ENCODE peak calls at places on chromosomes 16 and 17, in six cellular contexts. One of them, this sample, is unnamed.

GRCh38 chr16:56369202-56369601 is 56.1 kb downstream of the AMFR start:
- DNase-seq in cerebellum: peak
- DNase-seq in activated CD4-positive, alpha-beta T cell treated with anti-CD3 and anti-CD28 coated beads, Interleukin-2, amount 50 U/mL, for 24 hours: no peak
- DNase-seq in T follicular helper cell: no peak
- DNase-seq in activated naive CD8-positive, alpha-beta T cell treated with anti-CD3 and anti-CD28 coated beads, Interleukin-2, amount 50 U/mL, for 16 hours: no peak
- DNase-seq in stimulated activated CD4-positive, alpha-beta T cell treated with anti-CD3 and anti-CD28 coated beads, Interleukin-2, amount 100 ng/mL, for 24 hours: no peak
- DNase-seq in this sample: no peak

GRCh38 chr17:38871992-38872605 is 2.2 kb downstream of the LASP1 start:
- DNase-seq in T follicular helper cell: no peak
- DNase-seq in activated CD4-positive, alpha-beta T cell treated with anti-CD3 and anti-CD28 coated beads, Interleukin-2, amount 50 U/mL, for 24 hours: no peak
- DNase-seq in activated naive CD8-positive, alpha-beta T cell treated with anti-CD3 and anti-CD28 coated beads, Interleukin-2, amount 50 U/mL, for 16 hours: no peak
- DNase-seq in cerebellum: no peak
- DNase-seq in stimulated activated CD4-positive, alpha-beta T cell treated with anti-CD3 and anti-CD28 coated beads, Interleukin-2, amount 100 ng/mL, for 24 hours: no peak
- DNase-seq in this sample: no peak

GRCh38 chr16:35011-35775 is 18.2 kb downstream of the POLR3K start:
- DNase-seq in activated CD4-positive, alpha-beta T cell treated with anti-CD3 and anti-CD28 coated beads, Interleukin-2, amount 50 U/mL, for 24 hours: no peak
- DNase-seq in activated naive CD8-positive, alpha-beta T cell treated with anti-CD3 and anti-CD28 coated beads, Interleukin-2, amount 50 U/mL, for 16 hours: no peak
- DNase-seq in cerebellum: no peak
- DNase-seq in T follicular helper cell: no peak
- DNase-seq in stimulated activated CD4-positive, alpha-beta T cell treated with anti-CD3 and anti-CD28 coated beads, Interleukin-2, amount 100 ng/mL, for 24 hours: no peak
- DNase-seq in this sample: no peak

GRCh38 chr17:73765824-73766563 is 121.7 kb upstream of the SDK2 start:
- DNase-seq in activated CD4-positive, alpha-beta T cell treated with anti-CD3 and anti-CD28 coated beads, Interleukin-2, amount 50 U/mL, for 24 hours: no peak
- DNase-seq in stimulated activated CD4-positive, alpha-beta T cell treated with anti-CD3 and anti-CD28 coated beads, Interleukin-2, amount 100 ng/mL, for 24 hours: no peak
- DNase-seq in T follicular helper cell: no peak
- DNase-seq in activated naive CD8-positive, alpha-beta T cell treated with anti-CD3 and anti-CD28 coated beads, Interleukin-2, amount 50 U/mL, for 16 hours: no peak
- DNase-seq in cerebellum: no peak
- DNase-seq in this sample: no peak

GRCh38 chr17:82114872-82115271 is 16.8 kb upstream of the FASN start:
- DNase-seq in T follicular helper cell: no peak
- DNase-seq in activated CD4-positive, alpha-beta T cell treated with anti-CD3 and anti-CD28 coated beads, Interleukin-2, amount 50 U/mL, for 24 hours: no peak
- DNase-seq in cerebellum: no peak
- DNase-seq in activated naive CD8-positive, alpha-beta T cell treated with anti-CD3 and anti-CD28 coated beads, Interleukin-2, amount 50 U/mL, for 16 hours: no peak
- DNase-seq in stimulated activated CD4-positive, alpha-beta T cell treated with anti-CD3 and anti-CD28 coated beads, Interleukin-2, amount 100 ng/mL, for 24 hours: no peak
- DNase-seq in this sample: no peak

GRCh38 chr17:81888988-81889595 is 2.3 kb downstream of the ALYREF start:
- DNase-seq in stimulated activated CD4-positive, alpha-beta T cell treated with anti-CD3 and anti-CD28 coated beads, Interleukin-2, amount 100 ng/mL, for 24 hours: no peak
- DNase-seq in activated CD4-positive, alpha-beta T cell treated with anti-CD3 and anti-CD28 coated beads, Interleukin-2, amount 50 U/mL, for 24 hours: no peak
- DNase-seq in T follicular helper cell: no peak
- DNase-seq in cerebellum: no peak
- DNase-seq in activated naive CD8-positive, alpha-beta T cell treated with anti-CD3 and anti-CD28 coated beads, Interleukin-2, amount 50 U/mL, for 16 hours: no peak
- DNase-seq in this sample: no peak

GRCh38 chr17:41315814-41316430 is 412 bp upstream of the KRTAP17-1 start:
- DNase-seq in activated CD4-positive, alpha-beta T cell treated with anti-CD3 and anti-CD28 coated beads, Interleukin-2, amount 50 U/mL, for 24 hours: no peak
- DNase-seq in cerebellum: no peak
- DNase-seq in T follicular helper cell: no peak
- DNase-seq in stimulated activated CD4-positive, alpha-beta T cell treated with anti-CD3 and anti-CD28 coated beads, Interleukin-2, amount 100 ng/mL, for 24 hours: no peak
- DNase-seq in activated naive CD8-positive, alpha-beta T cell treated with anti-CD3 and anti-CD28 coated beads, Interleukin-2, amount 50 U/mL, for 16 hours: no peak
- DNase-seq in this sample: no peak

GRCh38 chr16:88905563-88905962 is 39.1 kb upstream of the PABPN1L start:
- DNase-seq in stimulated activated CD4-positive, alpha-beta T cell treated with anti-CD3 and anti-CD28 coated beads, Interleukin-2, amount 100 ng/mL, for 24 hours: no peak
- DNase-seq in activated naive CD8-positive, alpha-beta T cell treated with anti-CD3 and anti-CD28 coated beads, Interleukin-2, amount 50 U/mL, for 16 hours: no peak
- DNase-seq in activated CD4-positive, alpha-beta T cell treated with anti-CD3 and anti-CD28 coated beads, Interleukin-2, amount 50 U/mL, for 24 hours: no peak
- DNase-seq in cerebellum: no peak
- DNase-seq in T follicular helper cell: no peak
- DNase-seq in this sample: peak

GRCh38 chr17:51044964-51045363 is 75.7 kb downstream of the SPAG9 start:
- DNase-seq in activated CD4-positive, alpha-beta T cell treated with anti-CD3 and anti-CD28 coated beads, Interleukin-2, amount 50 U/mL, for 24 hours: no peak
- DNase-seq in stimulated activated CD4-positive, alpha-beta T cell treated with anti-CD3 and anti-CD28 coated beads, Interleukin-2, amount 100 ng/mL, for 24 hours: no peak
- DNase-seq in cerebellum: peak
- DNase-seq in activated naive CD8-positive, alpha-beta T cell treated with anti-CD3 and anti-CD28 coated beads, Interleukin-2, amount 50 U/mL, for 16 hours: no peak
- DNase-seq in T follicular helper cell: no peak
- DNase-seq in this sample: peak

GRCh38 chr17:71180801-71181385 is 939.9 kb upstream of the SOX9 start:
- DNase-seq in stimulated activated CD4-positive, alpha-beta T cell treated with anti-CD3 and anti-CD28 coated beads, Interleukin-2, amount 100 ng/mL, for 24 hours: no peak
- DNase-seq in activated CD4-positive, alpha-beta T cell treated with anti-CD3 and anti-CD28 coated beads, Interleukin-2, amount 50 U/mL, for 24 hours: no peak
- DNase-seq in T follicular helper cell: no peak
- DNase-seq in activated naive CD8-positive, alpha-beta T cell treated with anti-CD3 and anti-CD28 coated beads, Interleukin-2, amount 50 U/mL, for 16 hours: no peak
- DNase-seq in cerebellum: no peak
- DNase-seq in this sample: no peak

GRCh38 chr17:17496189-17497064 is at the start of gene RASD1:
- DNase-seq in activated CD4-positive, alpha-beta T cell treated with anti-CD3 and anti-CD28 coated beads, Interleukin-2, amount 50 U/mL, for 24 hours: peak
- DNase-seq in T follicular helper cell: peak
- DNase-seq in activated naive CD8-positive, alpha-beta T cell treated with anti-CD3 and anti-CD28 coated beads, Interleukin-2, amount 50 U/mL, for 16 hours: peak
- DNase-seq in cerebellum: peak
- DNase-seq in stimulated activated CD4-positive, alpha-beta T cell treated with anti-CD3 and anti-CD28 coated beads, Interleukin-2, amount 100 ng/mL, for 24 hours: peak
- DNase-seq in this sample: peak

GRCh38 chr17:6506679-6507231 is 49.6 kb downstream of the PITPNM3 start:
- DNase-seq in cerebellum: no peak
- DNase-seq in activated naive CD8-positive, alpha-beta T cell treated with anti-CD3 and anti-CD28 coated beads, Interleukin-2, amount 50 U/mL, for 16 hours: no peak
- DNase-seq in activated CD4-positive, alpha-beta T cell treated with anti-CD3 and anti-CD28 coated beads, Interleukin-2, amount 50 U/mL, for 24 hours: no peak
- DNase-seq in stimulated activated CD4-positive, alpha-beta T cell treated with anti-CD3 and anti-CD28 coated beads, Interleukin-2, amount 100 ng/mL, for 24 hours: no peak
- DNase-seq in T follicular helper cell: no peak
- DNase-seq in this sample: no peak

GRCh38 chr16:88963583-88963982 is 13.4 kb downstream of the CBFA2T3 start:
- DNase-seq in activated naive CD8-positive, alpha-beta T cell treated with anti-CD3 and anti-CD28 coated beads, Interleukin-2, amount 50 U/mL, for 16 hours: no peak
- DNase-seq in stimulated activated CD4-positive, alpha-beta T cell treated with anti-CD3 and anti-CD28 coated beads, Interleukin-2, amount 100 ng/mL, for 24 hours: no peak
- DNase-seq in activated CD4-positive, alpha-beta T cell treated with anti-CD3 and anti-CD28 coated beads, Interleukin-2, amount 50 U/mL, for 24 hours: no peak
- DNase-seq in T follicular helper cell: no peak
- DNase-seq in cerebellum: no peak
- DNase-seq in this sample: no peak

GRCh38 chr17:57927048-57927723 is 28.0 kb downstream of the CUEDC1 start:
- DNase-seq in T follicular helper cell: no peak
- DNase-seq in activated CD4-positive, alpha-beta T cell treated with anti-CD3 and anti-CD28 coated beads, Interleukin-2, amount 50 U/mL, for 24 hours: no peak
- DNase-seq in activated naive CD8-positive, alpha-beta T cell treated with anti-CD3 and anti-CD28 coated beads, Interleukin-2, amount 50 U/mL, for 16 hours: no peak
- DNase-seq in cerebellum: no peak
- DNase-seq in stimulated activated CD4-positive, alpha-beta T cell treated with anti-CD3 and anti-CD28 coated beads, Interleukin-2, amount 100 ng/mL, for 24 hours: no peak
- DNase-seq in this sample: no peak

GRCh38 chr16:84001726-84002125 is 33.7 kb downstream of the NECAB2 start:
- DNase-seq in activated CD4-positive, alpha-beta T cell treated with anti-CD3 and anti-CD28 coated beads, Interleukin-2, amount 50 U/mL, for 24 hours: no peak
- DNase-seq in cerebellum: no peak
- DNase-seq in T follicular helper cell: no peak
- DNase-seq in stimulated activated CD4-positive, alpha-beta T cell treated with anti-CD3 and anti-CD28 coated beads, Interleukin-2, amount 100 ng/mL, for 24 hours: no peak
- DNase-seq in activated naive CD8-positive, alpha-beta T cell treated with anti-CD3 and anti-CD28 coated beads, Interleukin-2, amount 50 U/mL, for 16 hours: no peak
- DNase-seq in this sample: no peak

GRCh38 chr17:34412965-34413441 is 50.0 kb upstream of the CCL1 start:
- DNase-seq in stimulated activated CD4-positive, alpha-beta T cell treated with anti-CD3 and anti-CD28 coated beads, Interleukin-2, amount 100 ng/mL, for 24 hours: no peak
- DNase-seq in cerebellum: no peak
- DNase-seq in T follicular helper cell: no peak
- DNase-seq in activated naive CD8-positive, alpha-beta T cell treated with anti-CD3 and anti-CD28 coated beads, Interleukin-2, amount 50 U/mL, for 16 hours: no peak
- DNase-seq in activated CD4-positive, alpha-beta T cell treated with anti-CD3 and anti-CD28 coated beads, Interleukin-2, amount 50 U/mL, for 24 hours: no peak
- DNase-seq in this sample: no peak

GRCh38 chr16:73890524-73891500 is 405.8 kb upstream of the PSMD7 start:
- DNase-seq in T follicular helper cell: no peak
- DNase-seq in activated CD4-positive, alpha-beta T cell treated with anti-CD3 and anti-CD28 coated beads, Interleukin-2, amount 50 U/mL, for 24 hours: no peak
- DNase-seq in cerebellum: no peak
- DNase-seq in stimulated activated CD4-positive, alpha-beta T cell treated with anti-CD3 and anti-CD28 coated beads, Interleukin-2, amount 100 ng/mL, for 24 hours: no peak
- DNase-seq in activated naive CD8-positive, alpha-beta T cell treated with anti-CD3 and anti-CD28 coated beads, Interleukin-2, amount 50 U/mL, for 16 hours: no peak
- DNase-seq in this sample: peak

GRCh38 chr17:57774872-57775271 is 29.8 kb upstream of the CCDC182 start:
- DNase-seq in stimulated activated CD4-positive, alpha-beta T cell treated with anti-CD3 and anti-CD28 coated beads, Interleukin-2, amount 100 ng/mL, for 24 hours: no peak
- DNase-seq in activated naive CD8-positive, alpha-beta T cell treated with anti-CD3 and anti-CD28 coated beads, Interleukin-2, amount 50 U/mL, for 16 hours: no peak
- DNase-seq in cerebellum: no peak
- DNase-seq in T follicular helper cell: no peak
- DNase-seq in activated CD4-positive, alpha-beta T cell treated with anti-CD3 and anti-CD28 coated beads, Interleukin-2, amount 50 U/mL, for 24 hours: no peak
- DNase-seq in this sample: no peak

GRCh38 chr17:50307654-50308053 is 33.4 kb downstream of the TMEM92 start:
- DNase-seq in T follicular helper cell: no peak
- DNase-seq in cerebellum: no peak
- DNase-seq in activated naive CD8-positive, alpha-beta T cell treated with anti-CD3 and anti-CD28 coated beads, Interleukin-2, amount 50 U/mL, for 16 hours: no peak
- DNase-seq in activated CD4-positive, alpha-beta T cell treated with anti-CD3 and anti-CD28 coated beads, Interleukin-2, amount 50 U/mL, for 24 hours: no peak
- DNase-seq in stimulated activated CD4-positive, alpha-beta T cell treated with anti-CD3 and anti-CD28 coated beads, Interleukin-2, amount 100 ng/mL, for 24 hours: no peak
- DNase-seq in this sample: no peak

GRCh38 chr16:28289106-28289505 is 3.2 kb upstream of the SBK1 start:
- DNase-seq in activated CD4-positive, alpha-beta T cell treated with anti-CD3 and anti-CD28 coated beads, Interleukin-2, amount 50 U/mL, for 24 hours: no peak
- DNase-seq in T follicular helper cell: no peak
- DNase-seq in cerebellum: no peak
- DNase-seq in activated naive CD8-positive, alpha-beta T cell treated with anti-CD3 and anti-CD28 coated beads, Interleukin-2, amount 50 U/mL, for 16 hours: no peak
- DNase-seq in stimulated activated CD4-positive, alpha-beta T cell treated with anti-CD3 and anti-CD28 coated beads, Interleukin-2, amount 100 ng/mL, for 24 hours: no peak
- DNase-seq in this sample: peak

GRCh38 chr17:14359251-14359939 is 58.5 kb downstream of the HS3ST3B1 start:
- DNase-seq in activated naive CD8-positive, alpha-beta T cell treated with anti-CD3 and anti-CD28 coated beads, Interleukin-2, amount 50 U/mL, for 16 hours: no peak
- DNase-seq in activated CD4-positive, alpha-beta T cell treated with anti-CD3 and anti-CD28 coated beads, Interleukin-2, amount 50 U/mL, for 24 hours: peak
- DNase-seq in T follicular helper cell: no peak
- DNase-seq in cerebellum: no peak
- DNase-seq in stimulated activated CD4-positive, alpha-beta T cell treated with anti-CD3 and anti-CD28 coated beads, Interleukin-2, amount 100 ng/mL, for 24 hours: peak
- DNase-seq in this sample: no peak

GRCh38 chr17:52678211-52678610 is 519.7 kb upstream of the CA10 start:
- DNase-seq in stimulated activated CD4-positive, alpha-beta T cell treated with anti-CD3 and anti-CD28 coated beads, Interleukin-2, amount 100 ng/mL, for 24 hours: no peak
- DNase-seq in activated CD4-positive, alpha-beta T cell treated with anti-CD3 and anti-CD28 coated beads, Interleukin-2, amount 50 U/mL, for 24 hours: no peak
- DNase-seq in T follicular helper cell: no peak
- DNase-seq in activated naive CD8-positive, alpha-beta T cell treated with anti-CD3 and anti-CD28 coated beads, Interleukin-2, amount 50 U/mL, for 16 hours: no peak
- DNase-seq in cerebellum: no peak
- DNase-seq in this sample: no peak

GRCh38 chr17:68511254-68511670 is 968 bp upstream of the PRKAR1A start:
- DNase-seq in activated naive CD8-positive, alpha-beta T cell treated with anti-CD3 and anti-CD28 coated beads, Interleukin-2, amount 50 U/mL, for 16 hours: no peak
- DNase-seq in activated CD4-positive, alpha-beta T cell treated with anti-CD3 and anti-CD28 coated beads, Interleukin-2, amount 50 U/mL, for 24 hours: no peak
- DNase-seq in T follicular helper cell: no peak
- DNase-seq in cerebellum: no peak
- DNase-seq in stimulated activated CD4-positive, alpha-beta T cell treated with anti-CD3 and anti-CD28 coated beads, Interleukin-2, amount 100 ng/mL, for 24 hours: peak
- DNase-seq in this sample: no peak

GRCh38 chr16:68823401-68823800 is 19.9 kb upstream of the TANGO6 start:
- DNase-seq in activated naive CD8-positive, alpha-beta T cell treated with anti-CD3 and anti-CD28 coated beads, Interleukin-2, amount 50 U/mL, for 16 hours: no peak
- DNase-seq in activated CD4-positive, alpha-beta T cell treated with anti-CD3 and anti-CD28 coated beads, Interleukin-2, amount 50 U/mL, for 24 hours: no peak
- DNase-seq in cerebellum: no peak
- DNase-seq in stimulated activated CD4-positive, alpha-beta T cell treated with anti-CD3 and anti-CD28 coated beads, Interleukin-2, amount 100 ng/mL, for 24 hours: no peak
- DNase-seq in T follicular helper cell: no peak
- DNase-seq in this sample: no peak

GRCh38 chr16:20383106-20384029 is 21.2 kb downstream of the PDILT start:
- DNase-seq in activated CD4-positive, alpha-beta T cell treated with anti-CD3 and anti-CD28 coated beads, Interleukin-2, amount 50 U/mL, for 24 hours: peak
- DNase-seq in T follicular helper cell: peak
- DNase-seq in activated naive CD8-positive, alpha-beta T cell treated with anti-CD3 and anti-CD28 coated beads, Interleukin-2, amount 50 U/mL, for 16 hours: no peak
- DNase-seq in stimulated activated CD4-positive, alpha-beta T cell treated with anti-CD3 and anti-CD28 coated beads, Interleukin-2, amount 100 ng/mL, for 24 hours: peak
- DNase-seq in cerebellum: peak
- DNase-seq in this sample: peak

GRCh38 chr16:50591800-50592771 is 43.9 kb downstream of the NKD1 start:
- DNase-seq in activated naive CD8-positive, alpha-beta T cell treated with anti-CD3 and anti-CD28 coated beads, Interleukin-2, amount 50 U/mL, for 16 hours: no peak
- DNase-seq in activated CD4-positive, alpha-beta T cell treated with anti-CD3 and anti-CD28 coated beads, Interleukin-2, amount 50 U/mL, for 24 hours: no peak
- DNase-seq in stimulated activated CD4-positive, alpha-beta T cell treated with anti-CD3 and anti-CD28 coated beads, Interleukin-2, amount 100 ng/mL, for 24 hours: no peak
- DNase-seq in T follicular helper cell: no peak
- DNase-seq in cerebellum: peak
- DNase-seq in this sample: no peak

GRCh38 chr16:57422026-57422944 is 17.7 kb downstream of the CCL17 start:
- DNase-seq in stimulated activated CD4-positive, alpha-beta T cell treated with anti-CD3 and anti-CD28 coated beads, Interleukin-2, amount 100 ng/mL, for 24 hours: no peak
- DNase-seq in activated naive CD8-positive, alpha-beta T cell treated with anti-CD3 and anti-CD28 coated beads, Interleukin-2, amount 50 U/mL, for 16 hours: no peak
- DNase-seq in activated CD4-positive, alpha-beta T cell treated with anti-CD3 and anti-CD28 coated beads, Interleukin-2, amount 50 U/mL, for 24 hours: no peak
- DNase-seq in T follicular helper cell: no peak
- DNase-seq in cerebellum: no peak
- DNase-seq in this sample: peak

GRCh38 chr17:57406981-57407286 is 150.6 kb downstream of the MSI2 start:
- DNase-seq in cerebellum: no peak
- DNase-seq in activated CD4-positive, alpha-beta T cell treated with anti-CD3 and anti-CD28 coated beads, Interleukin-2, amount 50 U/mL, for 24 hours: no peak
- DNase-seq in T follicular helper cell: no peak
- DNase-seq in stimulated activated CD4-positive, alpha-beta T cell treated with anti-CD3 and anti-CD28 coated beads, Interleukin-2, amount 100 ng/mL, for 24 hours: no peak
- DNase-seq in activated naive CD8-positive, alpha-beta T cell treated with anti-CD3 and anti-CD28 coated beads, Interleukin-2, amount 50 U/mL, for 16 hours: no peak
- DNase-seq in this sample: no peak

GRCh38 chr17:7774037-7774659 is 56.6 kb downstream of the DNAH2 start:
- DNase-seq in stimulated activated CD4-positive, alpha-beta T cell treated with anti-CD3 and anti-CD28 coated beads, Interleukin-2, amount 100 ng/mL, for 24 hours: no peak
- DNase-seq in cerebellum: no peak
- DNase-seq in activated naive CD8-positive, alpha-beta T cell treated with anti-CD3 and anti-CD28 coated beads, Interleukin-2, amount 50 U/mL, for 16 hours: no peak
- DNase-seq in T follicular helper cell: no peak
- DNase-seq in activated CD4-positive, alpha-beta T cell treated with anti-CD3 and anti-CD28 coated beads, Interleukin-2, amount 50 U/mL, for 24 hours: no peak
- DNase-seq in this sample: no peak

GRCh38 chr17:67431210-67432015 is 54.3 kb downstream of the PITPNC1 start:
- DNase-seq in cerebellum: no peak
- DNase-seq in T follicular helper cell: no peak
- DNase-seq in activated CD4-positive, alpha-beta T cell treated with anti-CD3 and anti-CD28 coated beads, Interleukin-2, amount 50 U/mL, for 24 hours: no peak
- DNase-seq in stimulated activated CD4-positive, alpha-beta T cell treated with anti-CD3 and anti-CD28 coated beads, Interleukin-2, amount 100 ng/mL, for 24 hours: no peak
- DNase-seq in activated naive CD8-positive, alpha-beta T cell treated with anti-CD3 and anti-CD28 coated beads, Interleukin-2, amount 50 U/mL, for 16 hours: no peak
- DNase-seq in this sample: no peak

GRCh38 chr17:31093866-31094599 is 744 bp upstream of the NF1 start:
- DNase-seq in cerebellum: no peak
- DNase-seq in T follicular helper cell: no peak
- DNase-seq in stimulated activated CD4-positive, alpha-beta T cell treated with anti-CD3 and anti-CD28 coated beads, Interleukin-2, amount 100 ng/mL, for 24 hours: no peak
- DNase-seq in activated naive CD8-positive, alpha-beta T cell treated with anti-CD3 and anti-CD28 coated beads, Interleukin-2, amount 50 U/mL, for 16 hours: no peak
- DNase-seq in activated CD4-positive, alpha-beta T cell treated with anti-CD3 and anti-CD28 coated beads, Interleukin-2, amount 50 U/mL, for 24 hours: no peak
- DNase-seq in this sample: no peak

GRCh38 chr16:35743101-35743692 is 2283.8 kb downstream of the TP53TG3F start:
- DNase-seq in stimulated activated CD4-positive, alpha-beta T cell treated with anti-CD3 and anti-CD28 coated beads, Interleukin-2, amount 100 ng/mL, for 24 hours: no peak
- DNase-seq in T follicular helper cell: no peak
- DNase-seq in activated CD4-positive, alpha-beta T cell treated with anti-CD3 and anti-CD28 coated beads, Interleukin-2, amount 50 U/mL, for 24 hours: no peak
- DNase-seq in activated naive CD8-positive, alpha-beta T cell treated with anti-CD3 and anti-CD28 coated beads, Interleukin-2, amount 50 U/mL, for 16 hours: no peak
- DNase-seq in cerebellum: no peak
- DNase-seq in this sample: no peak

GRCh38 chr17:58446086-58446485 is 28.8 kb upstream of the RNF43 start:
- DNase-seq in stimulated activated CD4-positive, alpha-beta T cell treated with anti-CD3 and anti-CD28 coated beads, Interleukin-2, amount 100 ng/mL, for 24 hours: no peak
- DNase-seq in activated naive CD8-positive, alpha-beta T cell treated with anti-CD3 and anti-CD28 coated beads, Interleukin-2, amount 50 U/mL, for 16 hours: no peak
- DNase-seq in cerebellum: no peak
- DNase-seq in activated CD4-positive, alpha-beta T cell treated with anti-CD3 and anti-CD28 coated beads, Interleukin-2, amount 50 U/mL, for 24 hours: no peak
- DNase-seq in T follicular helper cell: no peak
- DNase-seq in this sample: no peak

This sample was measured in HAP-1.